ENCODE peak calls at places on chromosomes 12 and 14, in nine cellular contexts. B is A549; F is EL; T is stimulated activated CD8-positive, alpha-beta memory T cell treated with anti-CD3 and anti-CD28 coated beads, Interleukin-15, amount 100 ng/mL, for 24 hours; M is testis; U is GM04503; C is HuH-7; H is SK-MEL-5; V is fibroblast of lung. G is an unnamed sample.

GRCh38 chr12:13505224-13505623 is 308.7 kb downstream of the EMP1 start:
- DNase-seq in F (no peak), H (no peak), C (no peak), V (no peak), U (no peak), M (no peak), T (no peak), B (no peak), G (no peak)

GRCh38 chr14:63563370-63564026 is 20.3 kb upstream of the PPP2R5E start:
- DNase-seq in F (peak; percentile 40), U (no peak), T (no peak), H (peak; percentile 33), M (no peak), B (peak; percentile 40), C (no peak), V (peak; percentile 55), G (peak; percentile 34)

GRCh38 chr12:46219147-46219891 is 49.5 kb downstream of the SLC38A1 start:
- DNase-seq in T (no peak), B (no peak), C (no peak), M (no peak), F (no peak), H (no peak), U (no peak), V (no peak), G (no peak)

GRCh38 chr12:54126696-54127537 is 61.9 kb downstream of the SMUG1 start:
- DNase-seq in T (no peak), U (no peak), F (peak; percentile 63), V (no peak), C (peak; percentile 55), M (peak; percentile 64), B (no peak), H (no peak), G (peak; percentile 75)

GRCh38 chr14:61184117-61184516 is 97.0 kb downstream of the TMEM30B start:
- DNase-seq in F (peak; percentile 95), V (peak; percentile 96), U (peak; percentile 92), M (no peak), B (no peak), H (no peak), C (no peak), T (no peak), G (no peak)

GRCh38 chr12:65432606-65433005 is 154.1 kb downstream of the MSRB3 start:
- DNase-seq in T (no peak), B (no peak), V (no peak), H (no peak), M (no peak), F (peak; percentile 17), C (no peak), U (no peak), G (no peak)

GRCh38 chr14:75018684-75019083 is 16.0 kb downstream of the EIF2B2 start:
- DNase-seq in B (no peak), U (no peak), M (no peak), F (no peak), H (no peak), V (no peak), C (no peak), T (no peak), G (no peak)

GRCh38 chr12:109304485-109304884 is 4.6 kb downstream of the FOXN4 start:
- DNase-seq in H (no peak), B (no peak), F (no peak), T (no peak), M (no peak), U (no peak), C (no peak), V (no peak), G (no peak)

GRCh38 chr14:75249251-75249957 is 29.2 kb upstream of the FOS start:
- DNase-seq in M (no peak), B (no peak), U (no peak), T (peak; percentile 33), F (no peak), V (peak; percentile 37), H (no peak), C (no peak), G (peak; percentile 65)

GRCh38 chr12:117189725-117190209 is 503 bp downstream of the FBXO21 start:
- DNase-seq in C (peak; percentile 29), V (peak; percentile 35), B (peak; percentile 41), M (no peak), F (peak; percentile 45), H (no peak), T (peak; percentile 14), U (no peak), G (peak; percentile 40)

GRCh38 chr12:19088576-19088975 is 41.0 kb upstream of the PLEKHA5 start:
- DNase-seq in C (no peak), U (no peak), H (no peak), M (no peak), V (no peak), T (no peak), B (no peak), F (no peak), G (no peak)

G was measured in T47D.